ENCODE peak calls at places on chromosomes 2 and 18, in four cellular contexts. R is astrocyte; D is Peyer's patch; G is CD4-positive, alpha-beta memory T cell. Y is an unnamed sample.

GRCh38 chr2:235421618-235422017 is 72.2 kb upstream of the AGAP1 start:
- DNase-seq in D (no peak), G (no peak), R (no peak), Y (no peak)

GRCh38 chr2:219446101-219446504 is 11.5 kb downstream of the SPEG start:
- DNase-seq in G (no peak), D (no peak), R (peak; percentile 63), Y (no peak)

GRCh38 chr2:241811952-241812729 is 3.1 kb downstream of the NEU4 start:
- DNase-seq in G (no peak), D (peak; percentile 44), R (no peak), Y (no peak)

GRCh38 chr18:45457933-45458332 is 157.3 kb upstream of the SLC14A2 start:
- DNase-seq in G (no peak), R (no peak), D (no peak), Y (no peak)

GRCh38 chr2:16508061-16508851 is 157.4 kb downstream of the CYRIA start:
- DNase-seq in R (no peak), D (peak; percentile 68), G (no peak), Y (no peak)

GRCh38 chr18:22171263-22171838 is 2.0 kb downstream of the GATA6 start:
- DNase-seq in D (no peak), G (no peak), R (no peak), Y (no peak)

GRCh38 chr2:66851449-66851872 is 416.5 kb downstream of the MEIS1 start:
- DNase-seq in R (peak; percentile 91), D (no peak), G (no peak), Y (no peak)

GRCh38 chr2:30149513-30149912 is 2.7 kb downstream of the YPEL5 start:
- DNase-seq in D (no peak), G (peak; percentile 32), R (peak; percentile 39), Y (no peak)

GRCh38 chr2:173511942-173512341 is 157.3 kb downstream of the CDCA7 start:
- DNase-seq in R (peak; percentile 27), D (no peak), G (no peak), Y (no peak)

GRCh38 chr18:5879479-5879882 is 15.8 kb downstream of the TMEM200C start:
- DNase-seq in R (peak; percentile 23), D (no peak), G (no peak), Y (no peak)

GRCh38 chr2:136253288-136254004 is 135.5 kb upstream of the CXCR4 start:
- DNase-seq in R (no peak), G (no peak), D (no peak), Y (no peak)

GRCh38 chr2:14297906-14298305 is 334.6 kb upstream of the LRATD1 start:
- DNase-seq in R (no peak), G (no peak), D (no peak), Y (no peak)

DNA sequence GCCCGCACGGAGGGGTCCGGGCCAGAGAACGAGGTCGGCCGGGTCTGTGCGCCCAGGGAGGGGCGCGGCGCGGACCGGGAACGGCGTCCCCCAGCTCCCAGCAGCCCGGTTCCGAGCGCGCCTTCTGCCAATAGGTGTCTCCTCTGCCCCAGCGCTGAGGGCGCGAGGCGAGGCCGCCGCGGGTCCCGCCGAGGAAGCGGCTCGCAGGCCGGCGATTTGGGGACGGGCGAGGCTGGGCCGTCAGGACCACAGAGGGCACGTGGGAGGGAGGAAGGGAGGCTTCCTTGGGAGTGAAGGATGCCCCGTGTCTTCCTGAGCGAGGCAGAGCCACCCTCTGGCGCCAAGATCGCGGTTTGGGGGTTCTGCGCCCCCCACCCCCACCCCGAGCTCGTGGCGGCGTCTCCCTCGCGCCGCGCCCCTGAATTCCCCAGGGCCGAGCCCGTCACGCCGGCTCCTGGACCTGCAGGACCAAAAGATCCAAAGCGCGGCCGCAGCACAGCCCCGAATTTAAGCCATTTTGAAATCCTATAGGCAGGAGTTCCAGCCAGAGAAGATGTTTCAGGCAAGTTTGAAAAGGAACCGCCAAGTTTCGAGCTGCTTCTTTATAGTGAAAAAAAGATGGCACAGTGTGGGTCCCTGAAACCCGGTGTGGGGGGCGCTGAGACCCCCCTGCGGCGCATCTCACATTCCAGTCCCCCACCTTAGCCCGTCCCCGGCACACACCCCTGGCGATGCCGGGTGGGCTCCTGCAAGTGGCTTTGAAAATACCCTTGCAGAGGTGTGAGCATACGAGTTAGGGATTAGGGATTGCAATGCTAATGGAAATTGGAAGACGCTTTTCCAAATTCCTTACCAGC is 929 bp downstream of the NFATC1 start:
- DNase-seq in D (peak; percentile 62), R (peak; percentile 42), G (no peak), Y (no peak)
- H3K27ac ChIP-seq in D (peak overlapping the region; percentile 93), R (no peak overlapping the region), G (peak overlapping the region; percentile 46), Y (peak overlapping the region; percentile 65)

DNA sequence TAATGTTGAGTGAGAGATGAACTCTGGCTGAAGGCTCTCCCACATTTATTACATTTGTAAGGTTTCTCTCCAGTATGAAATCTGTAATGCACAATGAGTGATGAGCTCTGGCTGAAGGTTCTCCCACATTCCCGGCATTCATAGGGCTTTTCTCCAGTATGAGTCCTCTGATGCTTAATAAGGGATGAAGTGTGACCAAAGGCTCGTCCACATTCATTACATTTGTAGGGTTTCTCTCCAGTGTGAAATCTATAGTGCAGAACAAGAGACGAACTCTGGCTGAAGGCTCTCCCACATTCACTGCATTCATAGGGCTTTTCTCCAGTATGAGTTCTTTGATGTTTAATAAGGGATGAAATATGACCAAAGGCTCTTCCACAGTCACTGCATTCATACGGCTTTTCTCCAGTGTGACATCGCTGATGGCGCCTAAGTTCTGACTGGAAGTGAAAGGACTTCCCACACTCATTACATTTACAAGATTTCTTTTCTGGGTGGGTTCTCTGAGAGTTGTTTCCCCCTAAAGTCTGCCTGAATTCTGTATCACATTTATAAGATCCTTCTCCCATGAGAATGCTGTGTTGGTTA is 10.2 kb downstream of the ZNF514 start:
- DNase-seq in D (no peak), G (no peak), R (no peak), Y (no peak)
- H3K9me3 ChIP-seq in D (no peaks in the 10 kb centered on the region), G (peaks cover 67% of the 10 kb centered on the region), R (peaks cover 71% of the 10 kb centered on the region), Y (peaks cover 66% of the 10 kb centered on the region)

GRCh38 chr2:127410871-127411396 is 7.3 kb upstream of the PROC start:
- DNase-seq in D (no peak), G (no peak), R (peak; percentile 49), Y (no peak)

GRCh38 chr2:127407091-127407490 is 11.1 kb upstream of the PROC start:
- DNase-seq in D (peak; percentile 48), R (no peak), G (no peak), Y (no peak)

GRCh38 chr2:127407661-127408003 is 10.6 kb upstream of the PROC start:
- DNase-seq in R (no peak), D (no peak), G (no peak), Y (no peak)

GRCh38 chr2:127408004-127408806 is 10.0 kb upstream of the PROC start:
- DNase-seq in R (peak; percentile 72), D (peak; percentile 96), G (peak; percentile 79), Y (peak; percentile 84)

GRCh38 chr2:127408807-127409099 is 9.5 kb upstream of the PROC start:
- DNase-seq in G (no peak), R (no peak), D (no peak), Y (no peak)
- H3K4me1 ChIP-seq in G (peaks cover 31% of the 10 kb centered on the region), R (peaks cover 33% of the 10 kb centered on the region), D (peaks cover 35% of the 10 kb centered on the region), Y (peaks cover 10% of the 10 kb centered on the region)

GRCh38 chr2:217691920-217692666 is 310.7 kb downstream of the TNS1 start:
- DNase-seq in G (no peak), R (peak; percentile 75), D (no peak), Y (no peak)
- H3K27ac ChIP-seq in G (no peak overlapping the region), R (no peak overlapping the region), D (no peak overlapping the region), Y (no peak overlapping the region)

DNA sequence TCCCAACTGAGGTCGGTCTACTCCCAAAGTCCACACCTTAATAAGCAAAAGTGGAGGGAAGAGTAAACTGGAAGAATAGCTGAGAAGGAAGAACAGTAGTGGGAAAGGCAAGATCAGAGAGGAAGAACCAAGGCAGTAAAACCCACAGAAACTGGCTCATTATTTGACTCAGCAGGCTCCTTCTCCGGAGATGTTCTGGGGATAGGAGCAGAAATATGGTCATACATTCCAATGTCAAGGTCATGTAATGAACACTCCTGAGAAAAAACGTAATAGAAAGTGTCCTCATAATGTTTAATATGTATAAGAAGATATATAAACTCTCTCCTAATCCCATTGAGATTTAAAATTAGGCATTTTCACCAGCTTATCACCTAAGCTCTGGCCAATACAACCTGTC is 39.5 kb downstream of the STK39 start:
- DNase-seq in R (no peak), D (no peak), G (no peak), Y (no peak)
- H3K9me3 ChIP-seq in R (no peaks in the 10 kb centered on the region), D (no peaks in the 10 kb centered on the region), G (no peaks in the 10 kb centered on the region), Y (no peaks in the 10 kb centered on the region)